ENCODE peak calls at places on chromosomes 2 and 18, in seven cellular contexts. E, C, O, R, G, T and Y are unnamed samples.

GRCh38 chr18:52175406-52175805 is 164.6 kb upstream of the DCC start:
- DNase-seq in E (no peak), C (no peak), R (no peak), T (no peak), O (no peak), G (no peak), Y (no peak)

GRCh38 chr18:26335139-26335933 is 109.1 kb downstream of the TAF4B start:
- DNase-seq in G (peak), C (no peak), R (no peak), T (no peak), E (peak), O (no peak), Y (no peak)

GRCh38 chr2:113263546-113263945 is 15.2 kb downstream of the PAX8 start:
- DNase-seq in G (no peak), O (no peak), R (no peak), C (no peak), T (no peak), E (no peak), Y (no peak)

GRCh38 chr2:26720322-26721166 is 28.0 kb downstream of the KCNK3 start:
- DNase-seq in O (no peak), E (peak), G (peak), C (no peak), R (peak), T (peak), Y (peak)

GRCh38 chr2:190534310-190535118 is at the start of gene NEMP2:
- DNase-seq in E (peak), O (peak), R (peak), G (peak), C (no peak), T (peak), Y (peak)

GRCh38 chr18:37309059-37309458 is 256.5 kb downstream of the CELF4 start:
- DNase-seq in R (no peak), G (no peak), E (no peak), O (no peak), T (no peak), C (no peak), Y (no peak)

GRCh38 chr2:186683341-186683740 is 10.5 kb upstream of the FAM171B start:
- DNase-seq in O (no peak), T (no peak), C (no peak), R (no peak), G (peak), E (no peak), Y (peak)

GRCh38 chr2:24439280-24439970 is 51.6 kb upstream of the NCOA1 start:
- DNase-seq in E (no peak), T (no peak), R (no peak), O (no peak), C (no peak), G (no peak), Y (peak)

GRCh38 chr2:189013677-189014380 is 39.7 kb downstream of the COL3A1 start:
- DNase-seq in O (no peak), T (no peak), E (peak), R (no peak), C (no peak), G (no peak), Y (peak)

GRCh38 chr2:229571243-229571642 is 143.1 kb downstream of the DNER start:
- DNase-seq in E (no peak), G (no peak), O (no peak), T (no peak), C (no peak), R (no peak), Y (peak)

GRCh38 chr2:25305809-25306208 is 35.9 kb downstream of the DNMT3A start:
- DNase-seq in O (no peak), C (no peak), T (no peak), G (peak), R (no peak), E (peak), Y (no peak)

GRCh38 chr2:19728120-19728519 is 173.7 kb downstream of the TTC32 start:
- DNase-seq in R (no peak), G (no peak), C (no peak), O (no peak), E (no peak), T (no peak), Y (peak)

GRCh38 chr2:165105911-165106310 is 97.9 kb downstream of the SCN3A start:
- DNase-seq in T (no peak), G (no peak), C (no peak), O (no peak), R (no peak), E (no peak), Y (peak)

GRCh38 chr2:201959626-201960025 is 74.0 kb upstream of the FZD7 start:
- DNase-seq in E (peak), C (no peak), R (no peak), O (no peak), T (peak), G (no peak), Y (no peak)

GRCh38 chr2:83081835-83082522 is 1377.1 kb downstream of the SUCLG1 start:
- DNase-seq in C (peak), E (peak), G (peak), R (peak), O (no peak), T (no peak), Y (peak)

GRCh38 chr18:62131305-62131909 is 55.4 kb downstream of the PIGN start:
- DNase-seq in E (peak), G (peak), C (peak), T (peak), O (peak), R (peak), Y (peak)

GRCh38 chr2:68926782-68927181 is 25.9 kb downstream of the GKN2 start:
- DNase-seq in R (no peak), C (no peak), T (no peak), G (no peak), O (no peak), E (no peak), Y (no peak)

GRCh38 chr2:233247116-233247515 is 4.4 kb upstream of the ATG16L1 start:
- DNase-seq in E (no peak), G (no peak), O (no peak), T (no peak), R (no peak), C (no peak), Y (no peak)

GRCh38 chr2:134234535-134234934 is 19.3 kb upstream of the MGAT5 start:
- DNase-seq in E (no peak), C (no peak), T (no peak), G (no peak), O (no peak), R (no peak), Y (no peak)

GRCh38 chr2:45675130-45675812 is 23.8 kb downstream of the PRKCE start:
- DNase-seq in E (peak), R (no peak), O (no peak), G (no peak), C (no peak), T (no peak), Y (peak)

GRCh38 chr2:165007162-165007744 is 51.9 kb upstream of the SLC38A11 start:
- DNase-seq in R (no peak), C (no peak), G (no peak), T (no peak), O (no peak), E (no peak), Y (no peak)

GRCh38 chr2:138846216-138846821 is 66.1 kb upstream of the NXPH2 start:
- DNase-seq in C (no peak), R (no peak), E (peak), O (no peak), T (no peak), G (peak), Y (peak)

GRCh38 chr2:68878753-68879152 is 7.6 kb upstream of the BMP10 start:
- DNase-seq in T (no peak), O (no peak), R (no peak), C (no peak), E (no peak), G (peak), Y (peak)

GRCh38 chr2:237593596-237594310 is 3.2 kb upstream of the RAB17 start:
- DNase-seq in T (no peak), O (no peak), C (no peak), R (no peak), E (no peak), G (no peak), Y (no peak)

GRCh38 chr2:103459302-103459701 is 697.5 kb downstream of the TMEM182 start:
- DNase-seq in T (no peak), R (no peak), G (no peak), E (no peak), O (no peak), C (no peak), Y (no peak)

GRCh38 chr18:54926593-54927297 is 32.5 kb downstream of the CCDC68 start:
- DNase-seq in O (no peak), T (no peak), R (no peak), C (no peak), G (peak), E (peak), Y (peak)

DNA sequence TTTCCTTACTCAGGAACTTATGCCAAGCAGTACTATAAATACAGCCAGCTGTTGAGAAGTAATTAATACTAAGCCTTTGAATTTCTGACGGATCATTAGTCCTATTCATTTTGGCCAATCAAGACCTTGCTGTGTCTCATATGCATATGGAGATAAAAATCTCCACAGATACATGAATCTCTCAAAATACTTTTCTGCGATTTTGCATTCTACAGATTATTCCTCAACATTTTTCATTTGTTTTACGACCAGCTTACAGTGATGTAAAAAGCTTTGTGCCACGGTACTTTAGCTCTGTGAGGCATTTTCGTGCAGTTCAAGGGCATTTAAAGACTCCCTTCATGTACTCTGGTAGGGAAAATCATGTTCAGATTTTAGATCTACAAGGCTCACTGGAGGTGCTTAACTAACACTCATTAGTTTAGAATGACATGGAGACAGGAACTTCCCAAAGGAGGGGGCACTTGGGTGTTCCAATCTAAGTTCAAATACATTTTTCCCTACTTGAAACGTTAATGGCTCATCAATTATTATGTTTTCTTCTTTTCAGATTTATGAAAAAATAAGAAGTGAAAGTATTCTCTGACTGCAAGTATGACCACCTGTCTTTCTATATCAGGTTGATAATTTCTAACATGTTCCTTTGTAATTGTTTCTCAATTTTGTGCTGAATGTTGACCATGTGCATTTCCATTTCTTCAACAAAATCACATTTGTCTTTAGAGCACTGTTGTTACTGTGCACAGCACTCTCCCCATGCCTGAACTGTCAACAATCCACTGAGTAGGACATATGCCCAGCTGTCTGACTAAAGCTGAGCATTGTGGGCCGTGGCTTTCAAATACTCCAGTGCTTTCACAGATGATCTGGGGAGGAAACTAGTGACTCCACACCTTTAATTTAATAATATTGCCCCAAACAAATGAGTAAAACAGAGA is 16.4 kb downstream of the LANCL1 start:
- DNase-seq in E (no peak), T (no peak), O (no peak), C (no peak), G (no peak), R (no peak), Y (no peak)
- TF ChIP-seq CTCF in E (no peak), T (no peak), O (no peak), C (no peak), G (no peak), R (no peak), Y (no peak)

GRCh38 chr2:176187306-176188217 is 906 bp upstream of the HOXD1 start:
- DNase-seq in O (no peak), R (no peak), E (no peak), G (peak), T (no peak), C (no peak), Y (no peak)

GRCh38 chr2:176188218-176188968 is at the start of gene HOXD1:
- DNase-seq in T (no peak), C (no peak), R (no peak), G (peak), O (no peak), E (peak), Y (no peak)

GRCh38 chr2:176188969-176189665 is 649 bp downstream of the HOXD1 start:
- DNase-seq in R (no peak), G (peak), C (no peak), E (no peak), O (no peak), T (no peak), Y (no peak)

GRCh38 chr2:176192351-176192750 is 3.9 kb downstream of the HOXD1 start:
- DNase-seq in G (no peak), E (no peak), O (no peak), R (no peak), T (no peak), C (no peak), Y (no peak)

GRCh38 chr2:176189666-176190641 is 1.5 kb downstream of the HOXD1 start:
- DNase-seq in T (no peak), R (no peak), O (no peak), G (no peak), C (no peak), E (no peak), Y (no peak)
- H3K4me3 ChIP-seq in T (no peak), R (peak), O (no peak), G (peak), C (no peak), E (peak), Y (no peak)

GRCh38 chr2:118269408-118270051 is 181.3 kb downstream of the INSIG2 start:
- DNase-seq in G (no peak), T (no peak), E (no peak), R (no peak), O (no peak), C (no peak), Y (no peak)
- TF ChIP-seq CTCF in G (no peak), T (no peak), E (peak), R (no peak), O (peak), C (peak), Y (peak)

GRCh38 chr2:72619622-72620021 is 206.2 kb downstream of the EXOC6B start:
- DNase-seq in E (no peak), T (no peak), R (no peak), G (no peak), C (no peak), O (no peak), Y (peak)
- H3K4me3 ChIP-seq in E (no peak), T (no peak), R (no peak), G (no peak), C (no peak), O (no peak), Y (no peak)